ENCODE peak calls at places on chromosome 2, in ten cellular contexts. M is neuronal stem cell; F is right atrium auricular region; G is CD8-positive, alpha-beta memory T cell; U is heart right ventricle; Z is fibroblast of pulmonary artery; A is aorta; O is mucosa of descending colon; I is left ventricle myocardium inferior; W is OCI-LY7. K is an unnamed sample.

GRCh38 chr2:223697921-223698645 is 95.9 kb upstream of the SCG2 start:
- DNase-seq in M (no peak), F (no peak), G (no peak), U (no peak), Z (no peak), A (no peak), O (no peak), I (no peak), W (no peak), K (no peak)

GRCh38 chr2:70671059-70671685 is 96.8 kb downstream of the ADD2 start:
- DNase-seq in M (no peak), F (no peak), G (no peak), U (no peak), Z (peak), A (no peak), O (no peak), I (no peak), W (no peak), K (no peak)

GRCh38 chr2:219021591-219021990 is 19.7 kb downstream of the CFAP65 start:
- DNase-seq in M (no peak), F (no peak), G (no peak), U (no peak), Z (no peak), A (no peak), O (peak), I (no peak), W (no peak), K (no peak)

GRCh38 chr2:96120991-96121390 is 4.6 kb upstream of the ADRA2B start:
- DNase-seq in M (no peak), F (no peak), G (no peak), U (no peak), Z (no peak), A (no peak), O (peak), I (no peak), W (no peak), K (no peak)

GRCh38 chr2:88212251-88212790 is 42.2 kb downstream of the THNSL2 start:
- DNase-seq in M (peak), F (no peak), G (no peak), U (no peak), Z (peak), A (no peak), O (no peak), I (no peak), W (peak), K (no peak)

GRCh38 chr2:430280-431040 is 142.6 kb upstream of the ALKAL2 start:
- DNase-seq in M (no peak), F (no peak), G (peak), U (no peak), Z (no peak), A (no peak), O (no peak), I (no peak), W (no peak), K (no peak)

GRCh38 chr2:106982350-106982749 is 96.4 kb upstream of the ST6GAL2 start:
- DNase-seq in M (no peak), F (no peak), G (no peak), U (no peak), Z (peak), A (no peak), O (no peak), I (no peak), W (no peak), K (no peak)

GRCh38 chr2:129707800-129708199 is 271.7 kb upstream of the RAB6C start:
- DNase-seq in M (no peak), F (no peak), G (no peak), U (no peak), Z (no peak), A (no peak), O (no peak), I (no peak), W (no peak), K (no peak)

GRCh38 chr2:128308284-128308731 is 10.4 kb downstream of the HS6ST1 start:
- DNase-seq in M (no peak), F (no peak), G (no peak), U (peak), Z (no peak), A (peak), O (peak), I (peak), W (no peak), K (no peak)

GRCh38 chr2:108909275-108909823 is 79.7 kb downstream of the EDAR start:
- DNase-seq in M (no peak), F (peak), G (no peak), U (no peak), Z (no peak), A (no peak), O (no peak), I (no peak), W (no peak), K (no peak)

GRCh38 chr2:170739048-170739447 is 23.9 kb downstream of the SP5 start:
- DNase-seq in M (no peak), F (no peak), G (no peak), U (no peak), Z (peak), A (no peak), O (no peak), I (no peak), W (no peak), K (peak)

GRCh38 chr2:36516136-36516870 is 81.7 kb downstream of the FEZ2 start:
- DNase-seq in M (no peak), F (no peak), G (no peak), U (no peak), Z (peak), A (no peak), O (no peak), I (no peak), W (no peak), K (no peak)

GRCh38 chr2:168272225-168272624 is 24.8 kb upstream of the STK39 start:
- DNase-seq in M (no peak), F (no peak), G (no peak), U (no peak), Z (peak), A (no peak), O (no peak), I (no peak), W (no peak), K (no peak)

GRCh38 chr2:196170681-196171247 is 614 bp downstream of the STK17B start:
- DNase-seq in M (peak), F (no peak), G (peak), U (peak), Z (peak), A (peak), O (no peak), I (peak), W (peak), K (no peak)

GRCh38 chr2:25497229-25497861 is 155.6 kb upstream of the DNMT3A start:
- DNase-seq in M (no peak), F (no peak), G (no peak), U (no peak), Z (no peak), A (no peak), O (no peak), I (no peak), W (no peak), K (no peak)

GRCh38 chr2:219497495-219498279 is 1.0 kb upstream of the GMPPA start:
- DNase-seq in M (no peak), F (peak), G (no peak), U (peak), Z (peak), A (peak), O (peak), I (peak), W (no peak), K (peak)

GRCh38 chr2:217434183-217434620 is 568.6 kb downstream of the TNS1 start:
- DNase-seq in M (peak), F (peak), G (no peak), U (peak), Z (peak), A (peak), O (peak), I (peak), W (peak), K (peak)

GRCh38 chr2:80501874-80502624 is 197.5 kb upstream of the LRRTM1 start:
- DNase-seq in M (no peak), F (no peak), G (no peak), U (no peak), Z (no peak), A (no peak), O (no peak), I (no peak), W (no peak), K (no peak)

GRCh38 chr2:163595033-163595432 is 140.8 kb downstream of the FIGN start:
- DNase-seq in M (no peak), F (no peak), G (no peak), U (no peak), Z (no peak), A (no peak), O (no peak), I (no peak), W (no peak), K (no peak)

GRCh38 chr2:160271166-160272086 is 71.4 kb upstream of the ITGB6 start:
- DNase-seq in M (peak), F (no peak), G (no peak), U (no peak), Z (no peak), A (no peak), O (no peak), I (no peak), W (no peak), K (no peak)

GRCh38 chr2:205361272-205361671 is 321.0 kb upstream of the NRP2 start:
- DNase-seq in M (no peak), F (no peak), G (no peak), U (no peak), Z (no peak), A (no peak), O (no peak), I (no peak), W (no peak), K (no peak)

GRCh38 chr2:160458718-160459453 is 34.7 kb downstream of the RBMS1 start:
- DNase-seq in M (no peak), F (no peak), G (no peak), U (no peak), Z (no peak), A (no peak), O (no peak), I (no peak), W (no peak), K (no peak)

GRCh38 chr2:152646775-152647174 is 70.5 kb downstream of the PRPF40A start:
- DNase-seq in M (no peak), F (no peak), G (no peak), U (no peak), Z (peak), A (no peak), O (no peak), I (no peak), W (no peak), K (peak)

GRCh38 chr2:205822578-205822977 is 140.3 kb downstream of the NRP2 start:
- DNase-seq in M (no peak), F (no peak), G (no peak), U (no peak), Z (peak), A (no peak), O (no peak), I (no peak), W (no peak), K (peak)

GRCh38 chr2:145094353-145094752 is 574.4 kb upstream of the ZEB2 start:
- DNase-seq in M (no peak), F (no peak), G (no peak), U (no peak), Z (peak), A (no peak), O (no peak), I (no peak), W (no peak), K (no peak)

GRCh38 chr2:229553091-229553490 is 161.3 kb downstream of the DNER start:
- DNase-seq in M (no peak), F (no peak), G (no peak), U (no peak), Z (peak), A (no peak), O (no peak), I (no peak), W (no peak), K (no peak)

GRCh38 chr2:237214963-237215362 is 129.3 kb downstream of the COPS8 start:
- DNase-seq in M (no peak), F (no peak), G (no peak), U (no peak), Z (no peak), A (no peak), O (no peak), I (no peak), W (no peak), K (no peak)

GRCh38 chr2:200089756-200090109 is 134.4 kb downstream of the MAIP1 start:
- DNase-seq in M (no peak), F (no peak), G (no peak), U (no peak), Z (no peak), A (no peak), O (no peak), I (no peak), W (no peak), K (no peak)

GRCh38 chr2:85852078-85852790 is 36.6 kb downstream of the ST3GAL5 start:
- DNase-seq in M (no peak), F (peak), G (no peak), U (no peak), Z (no peak), A (no peak), O (no peak), I (no peak), W (no peak), K (no peak)
- H3K4me3 ChIP-seq in M (no peak), F (no peak), G (peak), U (no peak), Z (no peak), A (no peak), O (no peak), I (no peak), W (no peak), K (no peak)

GRCh38 chr2:210264282-210264681 is 39.0 kb upstream of the ACADL start:
- DNase-seq in M (no peak), F (no peak), G (no peak), U (no peak), Z (no peak), A (no peak), O (no peak), I (no peak), W (no peak), K (no peak)

GRCh38 chr2:210261996-210262510 is 36.8 kb upstream of the ACADL start:
- DNase-seq in M (no peak), F (no peak), G (no peak), U (no peak), Z (no peak), A (no peak), O (no peak), I (no peak), W (no peak), K (no peak)

GRCh38 chr2:210263841-210264240 is 38.6 kb upstream of the ACADL start:
- DNase-seq in M (no peak), F (no peak), G (no peak), U (no peak), Z (no peak), A (no peak), O (no peak), I (no peak), W (no peak), K (no peak)

GRCh38 chr2:210259687-210260086 is 34.4 kb upstream of the ACADL start:
- DNase-seq in M (no peak), F (no peak), G (no peak), U (no peak), Z (no peak), A (no peak), O (no peak), I (no peak), W (no peak), K (no peak)
- H3K4me3 ChIP-seq in M (no peak), F (no peak), G (no peak), U (no peak), Z (no peak), A (no peak), O (no peak), I (no peak), W (no peak), K (no peak)

GRCh38 chr2:154375625-154376020 is 322.9 kb upstream of the KCNJ3 start:
- DNase-seq in M (peak), F (no peak), G (no peak), U (no peak), Z (peak), A (no peak), O (no peak), I (no peak), W (peak), K (peak)
- H3K4me3 ChIP-seq in M (no peak), F (no peak), G (no peak), U (no peak), Z (no peak), A (no peak), O (no peak), I (no peak), W (no peak), K (no peak)

DNA sequence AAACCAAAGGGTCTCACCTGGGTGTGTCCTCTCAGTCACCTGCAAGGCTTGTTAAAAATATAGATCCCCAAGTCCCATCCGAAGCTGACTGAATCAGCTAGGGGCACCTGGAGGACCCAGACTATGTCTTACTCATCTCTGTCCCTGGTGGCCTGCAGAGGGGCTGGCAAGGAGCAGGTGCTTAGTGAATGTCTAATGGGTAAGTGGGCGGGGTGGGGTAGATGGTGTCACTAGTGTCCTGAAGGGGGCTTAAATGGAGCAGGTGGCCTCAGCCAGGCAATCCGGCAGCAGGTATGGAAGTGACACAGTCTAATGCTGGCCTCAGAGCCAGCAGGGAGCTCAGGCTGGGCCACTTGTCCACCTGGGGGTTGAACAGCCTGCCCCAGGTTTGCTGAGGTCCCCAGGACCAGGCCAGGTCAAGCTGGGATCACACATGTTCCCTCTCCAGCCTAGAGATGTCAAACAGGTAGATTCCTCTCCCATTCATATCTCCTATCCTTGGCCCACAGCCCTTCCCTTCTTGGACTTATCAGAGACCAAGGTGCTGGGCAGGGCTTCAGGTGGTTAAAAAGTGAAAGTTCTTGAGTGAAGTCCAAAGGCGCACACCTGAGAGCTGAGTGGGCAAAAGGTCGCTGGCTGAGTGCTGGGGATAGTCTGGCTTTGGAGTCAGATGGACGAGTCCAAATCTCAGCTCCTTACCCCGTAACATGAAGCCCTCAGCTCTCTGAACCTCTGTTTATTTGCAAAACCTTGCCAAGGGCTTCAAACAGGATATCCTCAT is 1.6 kb downstream of the STEAP3 start:
- DNase-seq in M (no peak), F (no peak), G (no peak), U (no peak), Z (no peak), A (no peak), O (no peak), I (no peak), W (no peak), K (no peak)
- H3K4me3 ChIP-seq in M (no peak), F (no peak), G (no peak), U (no peak), Z (no peak), A (no peak), O (no peak), I (no peak), W (no peak), K (peak)

GRCh38 chr2:9002637-9003365 is 683 bp downstream of the MBOAT2 start:
- DNase-seq in M (peak), F (no peak), G (peak), U (peak), Z (no peak), A (peak), O (peak), I (no peak), W (no peak), K (no peak)

GRCh38 chr2:9001229-9001628 is 2.3 kb downstream of the MBOAT2 start:
- DNase-seq in M (no peak), F (no peak), G (no peak), U (no peak), Z (peak), A (no peak), O (no peak), I (no peak), W (no peak), K (no peak)

GRCh38 chr2:9001778-9002177 is 1.7 kb downstream of the MBOAT2 start:
- DNase-seq in M (no peak), F (no peak), G (no peak), U (no peak), Z (no peak), A (no peak), O (no peak), I (no peak), W (no peak), K (no peak)

GRCh38 chr2:9003366-9003615 is 193 bp downstream of the MBOAT2 start:
- DNase-seq in M (no peak), F (no peak), G (no peak), U (no peak), Z (no peak), A (no peak), O (no peak), I (no peak), W (no peak), K (no peak)

GRCh38 chr2:9002313-9002636 is 1.2 kb downstream of the MBOAT2 start:
- DNase-seq in M (no peak), F (no peak), G (no peak), U (no peak), Z (no peak), A (no peak), O (no peak), I (no peak), W (no peak), K (no peak)
- H3K4me3 ChIP-seq in M (no peak), F (no peak), G (no peak), U (peak), Z (peak), A (no peak), O (no peak), I (peak), W (no peak), K (peak)

DNA sequence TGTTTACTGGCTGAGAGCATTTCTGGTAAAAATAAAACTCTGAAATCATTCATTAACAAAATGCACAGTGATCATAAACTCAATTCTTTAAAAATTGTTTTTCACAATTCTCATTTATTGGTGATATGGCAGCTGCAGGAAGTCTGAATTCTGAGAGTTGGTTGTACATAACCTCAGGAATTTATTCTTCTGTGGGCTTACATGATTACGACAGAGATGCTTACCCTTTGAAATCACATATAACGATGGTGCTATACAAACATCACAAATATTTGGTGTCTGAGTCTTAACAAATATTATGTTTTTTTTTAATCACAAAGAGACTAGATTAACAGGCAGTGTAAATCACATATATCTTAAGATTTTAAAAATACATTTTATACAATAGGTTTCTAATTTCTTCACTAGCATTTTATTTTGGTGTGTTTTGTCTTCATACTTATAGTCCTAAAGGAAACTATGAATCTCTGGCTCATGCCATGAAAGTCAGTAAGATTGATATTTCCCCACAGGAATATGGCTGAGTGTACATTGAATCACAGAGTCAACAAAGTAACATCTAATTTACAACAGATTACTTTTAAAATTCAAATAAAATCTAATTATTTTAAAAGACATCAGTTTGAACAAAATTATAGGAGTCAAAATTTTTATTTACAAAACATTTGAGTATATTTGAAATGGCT is 318.8 kb upstream of the THUMPD2 start:
- DNase-seq in M (no peak), F (no peak), G (no peak), U (no peak), Z (peak), A (no peak), O (no peak), I (no peak), W (no peak), K (peak)
- H3K4me3 ChIP-seq in M (no peak), F (no peak), G (no peak), U (no peak), Z (no peak), A (no peak), O (no peak), I (no peak), W (no peak), K (no peak)

GRCh38 chr2:85705680-85706039 is 11.5 kb downstream of the GNLY start:
- DNase-seq in M (no peak), F (peak), G (no peak), U (no peak), Z (peak), A (peak), O (no peak), I (no peak), W (no peak), K (peak)
- H3K4me3 ChIP-seq in M (no peak), F (no peak), G (no peak), U (no peak), Z (no peak), A (no peak), O (no peak), I (no peak), W (no peak), K (no peak)